ENCODE peak calls at places on chromosomes 7 and 10, in nine cellular contexts. O, V, J, E, L, Q, C, A and H are unnamed samples.

GRCh38 chr10:66925896-66926719 is at the start of gene LRRTM3:
- DNase-seq in O (peak), V (peak), J (peak), E (peak), L (peak), Q (peak), C (no peak), A (peak), H (no peak)

GRCh38 chr7:155692317-155692716 is 47.9 kb downstream of the RBM33 start:
- DNase-seq in O (no peak), V (no peak), J (no peak), E (no peak), L (no peak), Q (no peak), C (no peak), A (no peak), H (no peak)

GRCh38 chr7:95737828-95738505 is 34.4 kb upstream of the DYNC1I1 start:
- DNase-seq in O (no peak), V (no peak), J (no peak), E (no peak), L (no peak), Q (no peak), C (no peak), A (no peak), H (no peak)

GRCh38 chr10:71236286-71236685 is 23.9 kb downstream of the UNC5B start:
- DNase-seq in O (no peak), V (peak), J (peak), E (no peak), L (no peak), Q (no peak), C (no peak), A (no peak), H (no peak)

GRCh38 chr10:14736600-14737081 is 38.1 kb downstream of the FAM107B start:
- DNase-seq in O (no peak), V (no peak), J (peak), E (no peak), L (peak), Q (peak), C (no peak), A (no peak), H (no peak)

GRCh38 chr10:101617102-101617823 is 29.1 kb downstream of the DPCD start:
- DNase-seq in O (no peak), V (no peak), J (no peak), E (no peak), L (no peak), Q (no peak), C (no peak), A (no peak), H (no peak)

GRCh38 chr10:44618910-44619309 is 234.0 kb upstream of the CXCL12 start:
- DNase-seq in O (no peak), V (no peak), J (no peak), E (no peak), L (no peak), Q (no peak), C (no peak), A (no peak), H (no peak)

GRCh38 chr7:115087437-115087836 is 165.5 kb downstream of the MDFIC start:
- DNase-seq in O (no peak), V (no peak), J (no peak), E (no peak), L (peak), Q (peak), C (no peak), A (peak), H (no peak)

GRCh38 chr10:43880160-43880559 is 231.5 kb upstream of the ZNF32 start:
- DNase-seq in O (no peak), V (no peak), J (no peak), E (no peak), L (no peak), Q (no peak), C (no peak), A (no peak), H (no peak)

GRCh38 chr7:143299840-143300239 is 11.7 kb downstream of the CASP2 start:
- DNase-seq in O (peak), V (no peak), J (no peak), E (no peak), L (no peak), Q (peak), C (no peak), A (no peak), H (no peak)

GRCh38 chr10:115942106-115942505 is 330.9 kb downstream of the GFRA1 start:
- DNase-seq in O (no peak), V (no peak), J (no peak), E (no peak), L (no peak), Q (no peak), C (no peak), A (no peak), H (no peak)

GRCh38 chr7:118525020-118525419 is 300.5 kb downstream of the ANKRD7 start:
- DNase-seq in O (no peak), V (no peak), J (no peak), E (no peak), L (no peak), Q (no peak), C (no peak), A (no peak), H (no peak)